ENCODE peak calls at places on chromosome 4, in four cellular contexts. One of them, this sample, is unnamed.

GRCh38 chr4:125101706-125102105 is 213.0 kb upstream of the FAT4 start:
- DNase-seq in activated CD4-positive, CD25-positive, alpha-beta regulatory T cell: no peak
- DNase-seq in amniotic epithelial cell: peak; percentile 27
- DNase-seq in stimulated activated CD4-positive, alpha-beta T cell treated with anti-CD3 and anti-CD28 coated beads, Interleukin-2, amount 100 ng/mL, for 48 hours: no peak
- DNase-seq in this sample: no peak

GRCh38 chr4:119517361-119518229 is 111.0 kb downstream of the PDE5A start:
- DNase-seq in activated CD4-positive, CD25-positive, alpha-beta regulatory T cell: no peak
- DNase-seq in amniotic epithelial cell: peak; percentile 91
- DNase-seq in stimulated activated CD4-positive, alpha-beta T cell treated with anti-CD3 and anti-CD28 coated beads, Interleukin-2, amount 100 ng/mL, for 48 hours: no peak
- DNase-seq in this sample: no peak

GRCh38 chr4:111806331-111806730 is 338.9 kb upstream of the FAM241A start:
- DNase-seq in activated CD4-positive, CD25-positive, alpha-beta regulatory T cell: no peak
- DNase-seq in amniotic epithelial cell: peak; percentile 8
- DNase-seq in stimulated activated CD4-positive, alpha-beta T cell treated with anti-CD3 and anti-CD28 coated beads, Interleukin-2, amount 100 ng/mL, for 48 hours: no peak
- DNase-seq in this sample: no peak

GRCh38 chr4:17203767-17204166 is 305.3 kb upstream of the LDB2 start:
- DNase-seq in activated CD4-positive, CD25-positive, alpha-beta regulatory T cell: no peak
- DNase-seq in amniotic epithelial cell: no peak
- DNase-seq in stimulated activated CD4-positive, alpha-beta T cell treated with anti-CD3 and anti-CD28 coated beads, Interleukin-2, amount 100 ng/mL, for 48 hours: no peak
- DNase-seq in this sample: no peak

GRCh38 chr4:1518997-1519700 is 112.9 kb upstream of the NKX1-1 start:
- DNase-seq in activated CD4-positive, CD25-positive, alpha-beta regulatory T cell: no peak
- DNase-seq in amniotic epithelial cell: no peak
- DNase-seq in stimulated activated CD4-positive, alpha-beta T cell treated with anti-CD3 and anti-CD28 coated beads, Interleukin-2, amount 100 ng/mL, for 48 hours: no peak
- DNase-seq in this sample: no peak

GRCh38 chr4:41709844-41710481 is 38.6 kb downstream of the PHOX2B start:
- DNase-seq in activated CD4-positive, CD25-positive, alpha-beta regulatory T cell: no peak
- DNase-seq in amniotic epithelial cell: peak; percentile 68
- DNase-seq in stimulated activated CD4-positive, alpha-beta T cell treated with anti-CD3 and anti-CD28 coated beads, Interleukin-2, amount 100 ng/mL, for 48 hours: no peak
- DNase-seq in this sample: no peak

GRCh38 chr4:37246891-37247290 is 2.3 kb downstream of the NWD2 start:
- DNase-seq in activated CD4-positive, CD25-positive, alpha-beta regulatory T cell: no peak
- DNase-seq in amniotic epithelial cell: no peak
- DNase-seq in stimulated activated CD4-positive, alpha-beta T cell treated with anti-CD3 and anti-CD28 coated beads, Interleukin-2, amount 100 ng/mL, for 48 hours: no peak
- DNase-seq in this sample: no peak

GRCh38 chr4:53654300-53654758 is 63.0 kb upstream of the LNX1 start:
- DNase-seq in activated CD4-positive, CD25-positive, alpha-beta regulatory T cell: no peak
- DNase-seq in amniotic epithelial cell: peak; percentile 8
- DNase-seq in stimulated activated CD4-positive, alpha-beta T cell treated with anti-CD3 and anti-CD28 coated beads, Interleukin-2, amount 100 ng/mL, for 48 hours: no peak
- DNase-seq in this sample: no peak

GRCh38 chr4:24472514-24473308 is 111.6 kb downstream of the DHX15 start:
- DNase-seq in activated CD4-positive, CD25-positive, alpha-beta regulatory T cell: peak; percentile 14
- DNase-seq in amniotic epithelial cell: peak; percentile 68
- DNase-seq in stimulated activated CD4-positive, alpha-beta T cell treated with anti-CD3 and anti-CD28 coated beads, Interleukin-2, amount 100 ng/mL, for 48 hours: peak; percentile 37
- DNase-seq in this sample: peak; percentile 90

GRCh38 chr4:5827108-5828004 is 65.5 kb downstream of the CRMP1 start:
- DNase-seq in activated CD4-positive, CD25-positive, alpha-beta regulatory T cell: no peak
- DNase-seq in amniotic epithelial cell: no peak
- DNase-seq in stimulated activated CD4-positive, alpha-beta T cell treated with anti-CD3 and anti-CD28 coated beads, Interleukin-2, amount 100 ng/mL, for 48 hours: no peak
- DNase-seq in this sample: no peak

GRCh38 chr4:123052007-123052406 is 129.6 kb upstream of the NUDT6 start:
- DNase-seq in activated CD4-positive, CD25-positive, alpha-beta regulatory T cell: no peak
- DNase-seq in amniotic epithelial cell: no peak
- DNase-seq in stimulated activated CD4-positive, alpha-beta T cell treated with anti-CD3 and anti-CD28 coated beads, Interleukin-2, amount 100 ng/mL, for 48 hours: no peak
- DNase-seq in this sample: no peak

GRCh38 chr4:74056858-74057562 is 18.5 kb upstream of the CXCL3 start:
- DNase-seq in activated CD4-positive, CD25-positive, alpha-beta regulatory T cell: no peak
- DNase-seq in amniotic epithelial cell: peak; percentile 66
- DNase-seq in stimulated activated CD4-positive, alpha-beta T cell treated with anti-CD3 and anti-CD28 coated beads, Interleukin-2, amount 100 ng/mL, for 48 hours: no peak
- DNase-seq in this sample: no peak

GRCh38 chr4:7638984-7639789 is 204.5 kb upstream of the PSAPL1 start:
- DNase-seq in activated CD4-positive, CD25-positive, alpha-beta regulatory T cell: no peak
- DNase-seq in amniotic epithelial cell: no peak
- DNase-seq in stimulated activated CD4-positive, alpha-beta T cell treated with anti-CD3 and anti-CD28 coated beads, Interleukin-2, amount 100 ng/mL, for 48 hours: no peak
- DNase-seq in this sample: peak; percentile 51

GRCh38 chr4:137370206-137370633 is 162.1 kb downstream of the PCDH18 start:
- DNase-seq in activated CD4-positive, CD25-positive, alpha-beta regulatory T cell: no peak
- DNase-seq in amniotic epithelial cell: peak; percentile 54
- DNase-seq in stimulated activated CD4-positive, alpha-beta T cell treated with anti-CD3 and anti-CD28 coated beads, Interleukin-2, amount 100 ng/mL, for 48 hours: no peak
- DNase-seq in this sample: no peak